ENCODE peak calls at places on chromosomes 4 and X, in four cellular contexts. One of them, this sample, is unnamed.

GRCh38 chr4:40482985-40483647 is 146.5 kb downstream of the RBM47 start:
- DNase-seq in GM12878: no peak
- DNase-seq in K562: no peak
- DNase-seq in HepG2: no peak
- DNase-seq in this sample: peak

GRCh38 chr4:158962396-158962795 is 140.5 kb upstream of the RAPGEF2 start:
- DNase-seq in HepG2: no peak
- DNase-seq in GM12878: no peak
- DNase-seq in K562: no peak
- DNase-seq in this sample: no peak

GRCh38 chr4:54322817-54323417 is 93.8 kb downstream of the PDGFRA start:
- DNase-seq in K562: peak
- DNase-seq in GM12878: no peak
- DNase-seq in HepG2: peak
- DNase-seq in this sample: peak

GRCh38 chr4:114116861-114117260 is 137.4 kb upstream of the ARSJ start:
- DNase-seq in GM12878: no peak
- DNase-seq in HepG2: no peak
- DNase-seq in K562: no peak
- DNase-seq in this sample: no peak

GRCh38 chr4:82017680-82018079 is 356.1 kb downstream of the HNRNPD start:
- DNase-seq in K562: peak
- DNase-seq in HepG2: peak
- DNase-seq in GM12878: no peak
- DNase-seq in this sample: no peak

GRCh38 chr4:69057620-69058409 is 38.5 kb upstream of the UGT2B7 start:
- DNase-seq in GM12878: no peak
- DNase-seq in HepG2: peak
- DNase-seq in K562: no peak
- DNase-seq in this sample: peak

GRCh38 chr4:185573651-185574199 is 38.4 kb upstream of the PDLIM3 start:
- DNase-seq in HepG2: peak
- DNase-seq in GM12878: no peak
- DNase-seq in K562: peak
- DNase-seq in this sample: peak

GRCh38 chrX:133307637-133308485 is 89.7 kb upstream of the TFDP3 start:
- DNase-seq in HepG2: no peak
- DNase-seq in GM12878: no peak
- DNase-seq in K562: peak
- DNase-seq in this sample: peak

GRCh38 chrX:139750390-139750789 is 42.4 kb upstream of the MCF2 start:
- DNase-seq in GM12878: no peak
- DNase-seq in HepG2: no peak
- DNase-seq in K562: no peak
- DNase-seq in this sample: no peak

GRCh38 chr4:155999743-156000142 is 46.1 kb upstream of the CTSO start:
- DNase-seq in GM12878: no peak
- DNase-seq in K562: no peak
- DNase-seq in HepG2: no peak
- DNase-seq in this sample: peak

GRCh38 chr4:76717431-76717830 is 180.5 kb downstream of the SOWAHB start:
- DNase-seq in GM12878: no peak
- DNase-seq in K562: no peak
- DNase-seq in HepG2: no peak
- DNase-seq in this sample: no peak

GRCh38 chr4:1839306-1839705 is 16.6 kb downstream of the LETM1 start:
- DNase-seq in K562: no peak
- DNase-seq in HepG2: no peak
- DNase-seq in GM12878: no peak
- DNase-seq in this sample: no peak

GRCh38 chr4:107692197-107692596 is 27.8 kb downstream of the PAPSS1 start:
- DNase-seq in GM12878: no peak
- DNase-seq in K562: no peak
- DNase-seq in HepG2: no peak
- DNase-seq in this sample: no peak
- TF ChIP-seq CREM in GM12878: no peak
- TF ChIP-seq CREM in K562: no peak
- TF ChIP-seq CREM in HepG2: no peak
- TF ChIP-seq CREM in this sample: no peak

GRCh38 chrX:153887385-153887784 is 1.4 kb upstream of the L1CAM start:
- DNase-seq in HepG2: no peak
- DNase-seq in K562: no peak
- DNase-seq in GM12878: no peak
- DNase-seq in this sample: no peak
- TF ChIP-seq CREM in HepG2: no peak
- TF ChIP-seq CREM in K562: no peak
- TF ChIP-seq CREM in GM12878: no peak
- TF ChIP-seq CREM in this sample: no peak

GRCh38 chrX:72038016-72038415 is 93.7 kb downstream of the RTL5 start:
- DNase-seq in GM12878: no peak
- DNase-seq in HepG2: no peak
- DNase-seq in K562: no peak
- DNase-seq in this sample: no peak

GRCh38 chrX:72041901-72042859 is 89.5 kb downstream of the RTL5 start:
- DNase-seq in K562: no peak
- DNase-seq in GM12878: no peak
- DNase-seq in HepG2: no peak
- DNase-seq in this sample: no peak

GRCh38 chrX:72042860-72043248 is 88.9 kb downstream of the RTL5 start:
- DNase-seq in HepG2: no peak
- DNase-seq in GM12878: no peak
- DNase-seq in K562: no peak
- DNase-seq in this sample: no peak

GRCh38 chrX:72038868-72039267 is 92.8 kb downstream of the RTL5 start:
- DNase-seq in K562: no peak
- DNase-seq in HepG2: no peak
- DNase-seq in GM12878: no peak
- DNase-seq in this sample: no peak

GRCh38 chrX:72041166-72041565 is 90.5 kb downstream of the RTL5 start:
- DNase-seq in K562: no peak
- DNase-seq in GM12878: no peak
- DNase-seq in HepG2: no peak
- DNase-seq in this sample: no peak
- TF ChIP-seq CREM in K562: no peak
- TF ChIP-seq CREM in GM12878: no peak
- TF ChIP-seq CREM in HepG2: no peak
- TF ChIP-seq CREM in this sample: no peak

GRCh38 chrX:43508694-43509093 is 147.4 kb upstream of the MAOA start:
- DNase-seq in HepG2: no peak
- DNase-seq in K562: no peak
- DNase-seq in GM12878: no peak
- DNase-seq in this sample: no peak
- TF ChIP-seq CREM in HepG2: no peak
- TF ChIP-seq CREM in K562: no peak
- TF ChIP-seq CREM in GM12878: no peak
- TF ChIP-seq CREM in this sample: no peak

GRCh38 chr4:71768123-71768522 is 15.8 kb downstream of the GC start:
- DNase-seq in HepG2: no peak
- DNase-seq in K562: no peak
- DNase-seq in GM12878: no peak
- DNase-seq in this sample: no peak

GRCh38 chr4:71765837-71766236 is 18.0 kb downstream of the GC start:
- DNase-seq in HepG2: no peak
- DNase-seq in GM12878: no peak
- DNase-seq in K562: no peak
- DNase-seq in this sample: no peak

GRCh38 chr4:71769434-71769833 is 14.4 kb downstream of the GC start:
- DNase-seq in HepG2: no peak
- DNase-seq in K562: no peak
- DNase-seq in GM12878: no peak
- DNase-seq in this sample: no peak

DNA sequence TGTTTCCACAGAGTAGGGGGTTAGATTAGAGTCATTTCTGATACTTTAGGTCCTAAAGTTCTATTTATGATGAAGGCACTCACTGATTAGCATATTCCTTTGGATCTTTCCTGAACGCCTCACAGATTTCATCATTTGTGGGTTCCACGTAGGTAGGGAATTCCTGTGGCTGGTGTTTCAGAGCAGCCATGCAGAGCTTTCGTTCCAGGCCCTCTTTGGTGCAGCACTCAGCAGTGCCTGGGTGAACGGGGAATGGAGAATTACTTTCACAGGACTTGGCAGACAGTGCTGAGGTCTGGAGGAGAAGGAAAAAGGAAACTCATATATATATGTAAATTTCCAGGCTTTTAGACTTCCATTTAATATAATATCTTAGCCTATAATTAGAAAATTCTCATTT is 18.5 kb downstream of the GC start:
- DNase-seq in K562: no peak
- DNase-seq in GM12878: no peak
- DNase-seq in HepG2: no peak
- DNase-seq in this sample: peak
- TF ChIP-seq CREM in K562: no peak
- TF ChIP-seq CREM in GM12878: no peak
- TF ChIP-seq CREM in HepG2: no peak
- TF ChIP-seq CREM in this sample: no peak

DNA sequence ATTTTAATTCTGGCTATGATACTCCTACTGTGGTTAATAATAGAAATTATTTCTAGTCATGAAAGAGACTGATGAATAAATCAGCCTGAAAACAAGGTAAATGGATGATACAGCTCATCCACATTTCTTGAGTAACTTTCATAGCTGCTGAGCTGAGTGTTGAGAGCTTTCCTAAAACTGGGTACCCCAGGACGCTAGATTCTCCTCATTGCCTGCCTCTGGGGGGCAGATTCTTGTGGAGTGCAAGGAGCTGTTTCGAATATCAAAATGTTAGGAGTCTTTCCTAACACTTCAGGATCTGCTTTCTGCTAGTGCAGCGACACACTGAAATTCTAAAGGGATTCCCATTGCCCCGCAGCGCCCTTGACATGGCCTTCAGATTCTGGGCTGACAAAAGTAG is 2.1 kb downstream of the MND1 start:
- DNase-seq in GM12878: no peak
- DNase-seq in HepG2: no peak
- DNase-seq in K562: peak
- DNase-seq in this sample: no peak
- TF ChIP-seq CREM in GM12878: no peak
- TF ChIP-seq CREM in HepG2: no peak
- TF ChIP-seq CREM in K562: no peak
- TF ChIP-seq CREM in this sample: no peak

DNA sequence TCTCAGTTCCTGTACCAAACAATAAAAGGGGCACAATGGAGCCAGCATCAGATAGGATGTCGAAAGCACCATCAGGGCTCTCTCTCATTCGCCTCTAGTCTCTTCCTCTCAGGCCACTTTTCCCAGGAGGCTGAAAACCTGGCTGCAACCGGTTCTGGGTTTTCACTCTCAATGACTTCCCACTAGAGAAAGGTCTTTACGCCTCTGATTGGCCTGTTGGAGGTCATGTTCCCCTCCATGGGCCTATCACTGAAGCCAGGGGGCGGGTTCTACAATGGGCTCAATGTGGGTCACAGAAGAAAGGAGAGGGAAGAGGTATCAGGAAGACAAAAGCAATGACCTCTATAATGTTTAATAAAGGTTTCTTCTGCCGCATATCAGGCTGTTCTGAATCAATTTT is 29.3 kb downstream of the ZNF827 start:
- DNase-seq in HepG2: no peak
- DNase-seq in GM12878: no peak
- DNase-seq in K562: peak
- DNase-seq in this sample: peak
- TF ChIP-seq CREM in HepG2: no peak
- TF ChIP-seq CREM in GM12878: no peak
- TF ChIP-seq CREM in K562: no peak
- TF ChIP-seq CREM in this sample: no peak

GRCh38 chrX:56600141-56600540 is 36.7 kb downstream of the UBQLN2 start:
- DNase-seq in K562: no peak
- DNase-seq in GM12878: no peak
- DNase-seq in HepG2: peak
- DNase-seq in this sample: no peak

DNA sequence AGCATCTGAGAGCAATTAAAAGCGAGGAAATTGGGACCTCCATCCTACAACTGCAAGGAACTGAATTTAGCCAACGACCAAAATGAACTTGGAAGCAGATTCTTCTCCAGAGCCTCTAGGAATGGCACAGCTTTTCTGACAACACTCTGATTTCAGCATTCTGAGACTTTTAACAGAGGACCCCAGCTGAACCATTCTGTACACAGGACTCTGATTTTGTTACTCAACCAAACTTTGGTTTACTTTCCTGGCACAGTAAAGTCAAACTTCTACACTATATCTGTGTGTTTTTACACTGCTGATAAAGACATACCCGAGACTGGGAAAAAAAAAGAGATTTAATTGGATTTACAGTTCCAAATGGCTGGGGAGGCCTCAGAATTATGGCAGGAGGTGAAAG is 37.6 kb downstream of the UBQLN2 start:
- DNase-seq in K562: no peak
- DNase-seq in GM12878: no peak
- DNase-seq in HepG2: no peak
- DNase-seq in this sample: no peak
- TF ChIP-seq CREM in K562: no peak
- TF ChIP-seq CREM in GM12878: no peak
- TF ChIP-seq CREM in HepG2: no peak
- TF ChIP-seq CREM in this sample: no peak

DNA sequence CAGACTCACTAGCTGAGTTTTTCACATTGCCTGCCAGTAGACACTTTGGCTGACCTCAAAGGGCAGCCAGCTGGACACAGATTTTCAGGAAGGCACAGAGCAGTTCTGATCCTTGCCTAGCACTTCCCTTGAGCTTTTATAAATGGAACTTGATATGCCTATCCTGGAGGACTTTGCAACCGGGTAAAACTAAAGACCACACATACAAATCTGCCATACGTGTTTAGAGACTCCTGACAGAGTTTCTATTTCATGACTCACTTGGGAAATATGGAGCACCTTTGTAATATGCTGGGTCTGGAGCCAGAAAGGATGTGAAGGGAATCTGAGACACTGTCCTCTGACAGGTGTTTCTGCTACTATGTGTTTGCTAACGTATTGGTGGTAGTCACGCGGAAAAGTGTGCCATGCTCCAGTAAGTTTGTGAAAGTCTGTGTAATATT is 56.7 kb upstream of the RASSF6 start:
- DNase-seq in GM12878: peak
- DNase-seq in HepG2: no peak
- DNase-seq in K562: no peak
- DNase-seq in this sample: no peak
- TF ChIP-seq CREM in GM12878: no peak
- TF ChIP-seq CREM in HepG2: no peak
- TF ChIP-seq CREM in K562: no peak
- TF ChIP-seq CREM in this sample: no peak

DNA sequence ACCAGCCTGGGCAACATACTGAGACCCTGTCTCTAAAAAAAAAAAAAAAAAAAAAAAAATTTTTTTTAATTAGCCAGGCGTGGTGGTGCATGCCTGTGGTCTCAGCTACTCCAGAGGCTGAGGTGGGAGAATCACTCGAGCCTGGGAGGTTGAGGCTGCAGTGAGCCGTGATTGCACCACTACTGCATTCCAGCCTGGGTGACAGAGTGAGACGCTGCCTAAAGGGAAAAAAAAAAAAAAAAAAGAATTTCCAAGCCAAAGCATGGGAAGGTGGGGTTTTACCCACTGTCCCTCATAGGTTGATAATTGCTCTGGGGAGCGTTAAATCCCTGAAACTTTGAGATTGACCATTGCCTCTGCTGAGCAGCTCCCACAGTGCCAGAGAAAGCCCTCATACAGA is 427.5 kb downstream of the BCOR start:
- DNase-seq in K562: no peak
- DNase-seq in GM12878: no peak
- DNase-seq in HepG2: no peak
- DNase-seq in this sample: no peak
- TF ChIP-seq CREM in K562: no peak
- TF ChIP-seq CREM in GM12878: no peak
- TF ChIP-seq CREM in HepG2: no peak
- TF ChIP-seq CREM in this sample: no peak

This sample was measured in WTC11.